ENCODE peak calls at places on chromosomes 12 and 14, in nine cellular contexts. N, O, L, D, J, H, C, X and W are unnamed samples. For H3K9me3, the result is how much of the 10 kb centered on the place peaks cover.

GRCh38 chr12:67415473-67415872 is 146.3 kb downstream of the CAND1 start:
- DNase-seq in N (peak), O (no peak), L (peak), D (peak), J (no peak), H (peak), C (peak), X (no peak), W (no peak)

GRCh38 chr14:54600685-54601084 is 33.8 kb downstream of the SAMD4A start:
- DNase-seq in N (peak), O (no peak), L (no peak), D (no peak), J (no peak), H (no peak), C (no peak), X (no peak), W (no peak)

GRCh38 chr12:107359382-107359781 is 266.0 kb upstream of the CRY1 start:
- DNase-seq in N (peak), O (no peak), L (peak), D (no peak), J (no peak), H (no peak), C (no peak), X (no peak), W (no peak)

GRCh38 chr14:93538411-93538810 is 107.7 kb downstream of the UNC79 start:
- DNase-seq in N (no peak), O (no peak), L (peak), D (peak), J (no peak), H (peak), C (no peak), X (no peak), W (no peak)

GRCh38 chr12:20063116-20063515 is 305.2 kb upstream of the PDE3A start:
- DNase-seq in N (peak), O (no peak), L (no peak), D (no peak), J (no peak), H (no peak), C (no peak), X (no peak), W (no peak)

GRCh38 chr12:62292761-62293446 is 32.7 kb downstream of the USP15 start:
- DNase-seq in N (peak), O (no peak), L (no peak), D (peak), J (no peak), H (no peak), C (no peak), X (no peak), W (no peak)

GRCh38 chr14:39469094-39469710 is 37.0 kb upstream of the FBXO33 start:
- DNase-seq in N (peak), O (no peak), L (peak), D (peak), J (no peak), H (peak), C (no peak), X (peak), W (no peak)

GRCh38 chr14:25052921-25053320 is 3.0 kb upstream of the STXBP6 start:
- DNase-seq in N (no peak), O (no peak), L (no peak), D (no peak), J (no peak), H (no peak), C (no peak), X (no peak), W (no peak)

GRCh38 chr12:84604541-84604940 is 308.1 kb downstream of the SLC6A15 start:
- DNase-seq in N (no peak), O (no peak), L (no peak), D (no peak), J (no peak), H (no peak), C (no peak), X (no peak), W (no peak)

GRCh38 chr12:54967461-54967860 is 17.1 kb downstream of the TESPA1 start:
- DNase-seq in N (peak), O (no peak), L (no peak), D (no peak), J (no peak), H (peak), C (peak), X (peak), W (no peak)

GRCh38 chr14:66944872-66945271 is 244.4 kb upstream of the GARIN2 start:
- DNase-seq in N (peak), O (no peak), L (peak), D (no peak), J (no peak), H (no peak), C (no peak), X (no peak), W (no peak)

GRCh38 chr12:115623764-115624334 is 653.6 kb downstream of the MED13L start:
- DNase-seq in N (peak), O (no peak), L (no peak), D (peak), J (no peak), H (no peak), C (no peak), X (no peak), W (no peak)

GRCh38 chr12:53476769-53477209 is 22.5 kb downstream of the MAP3K12 start:
- DNase-seq in N (peak), O (no peak), L (no peak), D (peak), J (no peak), H (no peak), C (no peak), X (no peak), W (no peak)

GRCh38 chr12:16880864-16881285 is 274.9 kb upstream of the LMO3 start:
- DNase-seq in N (no peak), O (no peak), L (peak), D (peak), J (peak), H (no peak), C (no peak), X (peak), W (no peak)

DNA sequence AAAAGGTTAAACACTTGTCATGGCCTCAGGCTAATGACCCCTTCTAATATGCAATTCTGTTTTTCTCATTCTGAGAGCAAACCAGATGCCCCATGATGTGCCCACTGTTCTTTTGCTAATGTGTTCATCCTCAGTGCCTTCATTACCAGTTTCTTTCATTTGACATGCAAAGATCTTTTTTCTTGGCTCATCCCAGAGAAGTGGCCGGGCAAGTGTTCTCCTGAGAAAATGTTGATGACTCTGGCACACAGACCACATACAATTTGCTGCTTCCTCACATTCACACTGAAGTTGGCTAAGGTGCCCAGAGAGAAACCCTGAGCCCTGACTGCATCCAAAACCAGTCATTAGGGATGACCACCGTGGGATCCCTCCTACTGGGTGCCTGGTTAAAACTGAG is 833.3 kb downstream of the DIO2 start:
- DNase-seq in N (no peak), O (no peak), L (no peak), D (peak), J (no peak), H (no peak), C (no peak), X (no peak), W (no peak)
- H3K9me3 ChIP-seq in N (under half), O (under half), L (under half), D (under half), J (under half), H (under half), C (under half), X (under half), W (under half)

GRCh38 chr12:98983647-98984046 is 338.6 kb downstream of the APAF1 start:
- DNase-seq in N (no peak), O (no peak), L (no peak), D (no peak), J (no peak), H (no peak), C (no peak), X (no peak), W (no peak)
- TF ChIP-seq CTCF in N (no peak), O (no peak), L (no peak), D (no peak), J (no peak), H (no peak), C (no peak), X (no peak), W (no peak)

GRCh38 chr12:37546901-37547475 is 769.6 kb upstream of the ALG10B start:
- DNase-seq in N (no peak), O (peak), L (no peak), D (no peak), J (no peak), H (no peak), C (no peak), X (no peak), W (no peak)
- H3K9me3 ChIP-seq in N (under half), O (under half), L (under half), D (under half), J (under half), H (under half), C (under half), X (under half), W (under half)

GRCh38 chr12:98840325-98840724 is 195.2 kb downstream of the APAF1 start:
- DNase-seq in N (no peak), O (no peak), L (no peak), D (no peak), J (no peak), H (no peak), C (no peak), X (no peak), W (no peak)

GRCh38 chr12:98838282-98838681 is 193.2 kb downstream of the APAF1 start:
- DNase-seq in N (no peak), O (no peak), L (peak), D (peak), J (no peak), H (no peak), C (no peak), X (no peak), W (no peak)
- TF ChIP-seq CTCF in N (peak), O (peak), L (no peak), D (peak), J (no peak), H (peak), C (peak), X (peak), W (no peak)

GRCh38 chr14:101549154-101549553 is 12.1 kb upstream of the DIO3 start:
- DNase-seq in N (no peak), O (no peak), L (no peak), D (no peak), J (no peak), H (no peak), C (no peak), X (no peak), W (no peak)
- H3K9me3 ChIP-seq in N (under half), O (under half), L (under half), D (under half), J (under half), H (under half), C (under half), X (under half), W (under half)

GRCh38 chr12:82730832-82731497 is 44.3 kb downstream of the TMTC2 start:
- DNase-seq in N (peak), O (no peak), L (no peak), D (no peak), J (no peak), H (no peak), C (no peak), X (no peak), W (no peak)
- TF ChIP-seq CTCF in N (no peak), O (no peak), L (no peak), D (no peak), J (no peak), H (no peak), C (no peak), X (no peak), W (no peak)